ENCODE peak calls at places on chromosomes 3 and 15, in six cellular contexts. J, M, G, C, Q and B are unnamed samples.

GRCh38 chr3:152121292-152121654 is 147.5 kb upstream of the MBNL1 start:
- DNase-seq in J (no peak), M (peak), G (peak), C (no peak), Q (no peak), B (no peak)

GRCh38 chr3:158456114-158456513 is 114.9 kb upstream of the MLF1 start:
- DNase-seq in J (peak), M (no peak), G (no peak), C (no peak), Q (no peak), B (no peak)

GRCh38 chr3:38643090-38643489 is 6.4 kb downstream of the SCN5A start:
- DNase-seq in J (no peak), M (no peak), G (no peak), C (no peak), Q (no peak), B (peak)

GRCh38 chr15:88075102-88075501 is 181.4 kb downstream of the NTRK3 start:
- DNase-seq in J (no peak), M (no peak), G (no peak), C (no peak), Q (no peak), B (no peak)

GRCh38 chr3:72548992-72549391 is 299.3 kb downstream of the SHQ1 start:
- DNase-seq in J (no peak), M (no peak), G (no peak), C (no peak), Q (no peak), B (no peak)

GRCh38 chr15:29994284-29994683 is 88.5 kb upstream of the GOLGA8J start:
- DNase-seq in J (no peak), M (no peak), G (no peak), C (no peak), Q (no peak), B (no peak)

GRCh38 chr15:28885630-28886430 is at the start of gene APBA2:
- DNase-seq in J (peak), M (no peak), G (peak), C (no peak), Q (peak), B (peak)

GRCh38 chr15:67013696-67014095 is 51.7 kb upstream of the SMAD3 start:
- DNase-seq in J (peak), M (no peak), G (no peak), C (no peak), Q (no peak), B (no peak)

GRCh38 chr3:124033360-124034015 is 41.6 kb upstream of the ROPN1 start:
- DNase-seq in J (peak), M (no peak), G (peak), C (no peak), Q (no peak), B (no peak)

GRCh38 chr3:50274371-50275104 is 4.3 kb upstream of the LSMEM2 start:
- DNase-seq in J (peak), M (peak), G (peak), C (peak), Q (peak), B (peak)

GRCh38 chr15:41848595-41848994 is 9.9 kb downstream of the PLA2G4B start:
- DNase-seq in J (no peak), M (no peak), G (no peak), C (no peak), Q (no peak), B (no peak)

GRCh38 chr15:91896656-91897055 is 43.1 kb downstream of the SLCO3A1 start:
- DNase-seq in J (no peak), M (no peak), G (no peak), C (no peak), Q (no peak), B (no peak)

GRCh38 chr15:66401130-66402021 is 14.7 kb downstream of the MAP2K1 start:
- DNase-seq in J (peak), M (no peak), G (peak), C (no peak), Q (no peak), B (no peak)

GRCh38 chr15:82371649-82372048 is 22.4 kb upstream of the GOLGA6L10 start:
- DNase-seq in J (peak), M (no peak), G (no peak), C (no peak), Q (no peak), B (no peak)

GRCh38 chr3:9795212-9795611 is 2.3 kb downstream of the ARPC4 start:
- DNase-seq in J (no peak), M (no peak), G (no peak), C (no peak), Q (no peak), B (no peak)

GRCh38 chr3:72496055-72496690 is 352.1 kb downstream of the SHQ1 start:
- DNase-seq in J (no peak), M (no peak), G (no peak), C (no peak), Q (no peak), B (no peak)

GRCh38 chr15:74604983-74605809 is 10.4 kb upstream of the CLK3 start:
- DNase-seq in J (no peak), M (no peak), G (no peak), C (peak), Q (no peak), B (no peak)

GRCh38 chr3:12932347-12932746 is 91.0 kb upstream of the RPL32 start:
- DNase-seq in J (no peak), M (no peak), G (no peak), C (no peak), Q (no peak), B (no peak)

GRCh38 chr3:46435327-46435726 is 28.3 kb downstream of the CCRL2 start:
- DNase-seq in J (peak), M (no peak), G (no peak), C (no peak), Q (no peak), B (no peak)

GRCh38 chr3:51802091-51802720 is 23.2 kb upstream of the IQCF6 start:
- DNase-seq in J (peak), M (no peak), G (no peak), C (no peak), Q (no peak), B (no peak)

GRCh38 chr3:78729921-78730320 is 1037.9 kb downstream of the ROBO1 start:
- DNase-seq in J (no peak), M (no peak), G (no peak), C (no peak), Q (no peak), B (no peak)

GRCh38 chr15:72113347-72114031 is 4.5 kb downstream of the MYO9A start:
- DNase-seq in J (no peak), M (no peak), G (no peak), C (no peak), Q (no peak), B (no peak)

GRCh38 chr15:63436872-63437375 is 55.3 kb upstream of the CA12 start:
- DNase-seq in J (peak), M (no peak), G (peak), C (peak), Q (peak), B (peak)

GRCh38 chr3:19543212-19543841 is 390.7 kb downstream of the EFHB start:
- DNase-seq in J (peak), M (peak), G (peak), C (peak), Q (no peak), B (peak)

GRCh38 chr3:16048435-16049318 is 125.8 kb upstream of the GALNT15 start:
- DNase-seq in J (peak), M (no peak), G (peak), C (peak), Q (peak), B (peak)

GRCh38 chr3:10936686-10937085 is 55.9 kb upstream of the SLC6A1 start:
- DNase-seq in J (no peak), M (no peak), G (no peak), C (no peak), Q (no peak), B (no peak)

GRCh38 chr3:190435618-190436017 is 14.1 kb downstream of the TMEM207 start:
- DNase-seq in J (no peak), M (no peak), G (no peak), C (no peak), Q (no peak), B (no peak)

GRCh38 chr3:66997560-66998074 is 490 bp upstream of the KBTBD8 start:
- DNase-seq in J (no peak), M (no peak), G (no peak), C (no peak), Q (peak), B (no peak)

GRCh38 chr3:106399773-106400172 is 531.0 kb upstream of the CBLB start:
- DNase-seq in J (no peak), M (no peak), G (no peak), C (no peak), Q (no peak), B (no peak)

GRCh38 chr15:67126551-67127333 is 61.3 kb downstream of the SMAD3 start:
- DNase-seq in J (no peak), M (no peak), G (no peak), C (peak), Q (no peak), B (no peak)

GRCh38 chr3:34012102-34012461 is 213.7 kb downstream of the PDCD6IP start:
- DNase-seq in J (no peak), M (peak), G (peak), C (peak), Q (peak), B (peak)

GRCh38 chr15:89399390-89400120 is 64.9 kb upstream of the POLG start:
- DNase-seq in J (peak), M (no peak), G (peak), C (no peak), Q (peak), B (peak)

GRCh38 chr3:149376728-149377407 is 581 bp downstream of the TM4SF1 start:
- DNase-seq in J (no peak), M (no peak), G (no peak), C (no peak), Q (no peak), B (no peak)

GRCh38 chr15:76994001-76994400 is 925 bp upstream of the PSTPIP1 start:
- DNase-seq in J (no peak), M (no peak), G (peak), C (no peak), Q (no peak), B (peak)

GRCh38 chr3:111277226-111277625 is 205.6 kb downstream of the NECTIN3 start:
- DNase-seq in J (peak), M (no peak), G (peak), C (no peak), Q (no peak), B (no peak)

GRCh38 chr3:72887723-72888545 is at the start of gene GXYLT2:
- DNase-seq in J (peak), M (no peak), G (peak), C (peak), Q (peak), B (peak)

GRCh38 chr15:73936181-73936580 is 9.9 kb downstream of the LOXL1 start:
- DNase-seq in J (peak), M (no peak), G (no peak), C (no peak), Q (no peak), B (peak)

GRCh38 chr15:66481107-66481856 is 16.3 kb downstream of the SNAPC5 start:
- DNase-seq in J (no peak), M (no peak), G (no peak), C (no peak), Q (peak), B (no peak)

GRCh38 chr15:33021806-33022389 is 172.6 kb downstream of the FMN1 start:
- DNase-seq in J (peak), M (no peak), G (peak), C (peak), Q (peak), B (peak)

GRCh38 chr3:77038928-77039605 is 832 bp upstream of the ROBO2 start:
- DNase-seq in J (peak), M (no peak), G (no peak), C (no peak), Q (no peak), B (no peak)

GRCh38 chr3:77038468-77038927 is 1.4 kb upstream of the ROBO2 start:
- DNase-seq in J (peak), M (peak), G (peak), C (peak), Q (peak), B (peak)

GRCh38 chr3:77041756-77042155 is 1.9 kb downstream of the ROBO2 start:
- DNase-seq in J (no peak), M (no peak), G (no peak), C (no peak), Q (no peak), B (no peak)

GRCh38 chr3:77041156-77041696 is 1.3 kb downstream of the ROBO2 start:
- DNase-seq in J (no peak), M (no peak), G (no peak), C (no peak), Q (no peak), B (no peak)

GRCh38 chr3:77039606-77040553 is at the start of gene ROBO2:
- DNase-seq in J (peak), M (no peak), G (no peak), C (no peak), Q (peak), B (peak)
- TF ChIP-seq REST in J (peak), M (no peak), G (no peak), C (no peak), Q (no peak), B (no peak)

GRCh38 chr3:88057650-88058321 is 1.0 kb downstream of the CGGBP1 start:
- DNase-seq in J (no peak), M (no peak), G (no peak), C (no peak), Q (no peak), B (no peak)
- TF ChIP-seq REST in J (no peak), M (no peak), G (no peak), C (no peak), Q (no peak), B (no peak)

GRCh38 chr15:51641490-51642135 is 19.0 kb upstream of the DMXL2 start:
- DNase-seq in J (no peak), M (no peak), G (no peak), C (no peak), Q (no peak), B (no peak)

GRCh38 chr15:51652084-51652668 is 29.1 kb upstream of the SCG3 start:
- DNase-seq in J (no peak), M (no peak), G (no peak), C (no peak), Q (peak), B (no peak)

GRCh38 chr15:51642696-51643095 is 20.1 kb upstream of the DMXL2 start:
- DNase-seq in J (no peak), M (no peak), G (no peak), C (no peak), Q (no peak), B (no peak)

GRCh38 chr15:51649659-51650521 is 27.3 kb upstream of the DMXL2 start:
- DNase-seq in J (peak), M (peak), G (peak), C (peak), Q (peak), B (peak)

DNA sequence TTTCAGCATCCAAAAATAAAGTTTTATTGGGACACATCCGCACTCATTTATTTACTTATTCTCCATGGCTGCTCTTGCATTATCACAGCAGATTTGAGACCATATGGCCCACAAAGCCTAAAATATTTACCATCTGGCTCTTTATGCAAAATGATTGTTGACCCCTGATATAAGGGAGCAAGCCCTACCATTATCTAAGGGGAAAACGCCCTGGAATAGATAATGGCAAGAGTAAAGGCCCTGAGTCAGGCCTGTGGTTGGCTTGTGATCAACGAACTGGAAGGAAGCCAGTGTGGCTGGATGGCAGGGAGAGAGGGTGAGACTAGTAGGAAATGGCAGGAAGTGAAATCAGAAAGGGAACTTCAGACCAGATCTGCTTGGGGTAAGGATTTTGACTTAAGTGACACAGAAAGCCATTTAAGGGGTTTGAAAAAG is 24.6 kb upstream of the DMXL2 start:
- DNase-seq in J (no peak), M (no peak), G (no peak), C (no peak), Q (peak), B (peak)
- TF ChIP-seq REST in J (no peak), M (no peak), G (no peak), C (no peak), Q (peak), B (no peak)

GRCh38 chr15:69648215-69648614 is 195.6 kb downstream of the RPLP1 start:
- DNase-seq in J (peak), M (no peak), G (no peak), C (no peak), Q (no peak), B (peak)
- TF ChIP-seq REST in J (no peak), M (no peak), G (no peak), C (no peak), Q (no peak), B (no peak)

GRCh38 chr3:142445816-142446254 is 2.0 kb downstream of the XRN1 start:
- DNase-seq in J (no peak), M (no peak), G (no peak), C (peak), Q (no peak), B (no peak)
- TF ChIP-seq REST in J (no peak), M (no peak), G (no peak), C (no peak), Q (no peak), B (no peak)

GRCh38 chr3:129343643-129344360 is 65.1 kb downstream of the HMCES start:
- DNase-seq in J (peak), M (no peak), G (peak), C (no peak), Q (peak), B (no peak)
- TF ChIP-seq REST in J (no peak), M (no peak), G (no peak), C (no peak), Q (no peak), B (no peak)

DNA sequence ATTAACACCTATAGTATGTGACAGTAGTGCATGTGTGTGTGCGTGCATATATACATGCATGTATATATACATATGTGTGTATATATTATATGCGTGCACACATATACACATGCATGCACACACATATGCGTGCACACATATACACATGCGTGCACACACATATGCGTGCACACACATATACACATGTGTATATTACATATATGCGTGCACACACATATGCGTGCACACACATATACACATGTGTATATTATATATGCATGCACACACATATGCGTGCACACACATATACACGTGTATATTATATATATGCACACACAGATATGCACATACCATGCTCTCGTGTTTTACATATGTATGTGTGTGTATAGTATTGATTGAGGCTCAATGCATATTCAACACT is 42.0 kb upstream of the MAP3K13 start:
- DNase-seq in J (no peak), M (no peak), G (no peak), C (no peak), Q (no peak), B (no peak)
- TF ChIP-seq REST in J (no peak), M (no peak), G (no peak), C (no peak), Q (no peak), B (no peak)

GRCh38 chr15:98873441-98874218 is 134.0 kb downstream of the PGPEP1L start:
- DNase-seq in J (no peak), M (no peak), G (peak), C (no peak), Q (no peak), B (no peak)
- TF ChIP-seq REST in J (no peak), M (no peak), G (no peak), C (no peak), Q (no peak), B (no peak)

GRCh38 chr3:134459506-134460041 is 26.2 kb downstream of the ANAPC13 start:
- DNase-seq in J (no peak), M (no peak), G (no peak), C (no peak), Q (no peak), B (no peak)

GRCh38 chr3:134463676-134464611 is 21.8 kb downstream of the ANAPC13 start:
- DNase-seq in J (peak), M (no peak), G (no peak), C (no peak), Q (no peak), B (peak)

GRCh38 chr3:134460965-134461364 is 24.8 kb downstream of the ANAPC13 start:
- DNase-seq in J (no peak), M (no peak), G (no peak), C (no peak), Q (no peak), B (no peak)

GRCh38 chr3:134464693-134465385 is 20.9 kb downstream of the ANAPC13 start:
- DNase-seq in J (no peak), M (no peak), G (no peak), C (no peak), Q (no peak), B (no peak)

DNA sequence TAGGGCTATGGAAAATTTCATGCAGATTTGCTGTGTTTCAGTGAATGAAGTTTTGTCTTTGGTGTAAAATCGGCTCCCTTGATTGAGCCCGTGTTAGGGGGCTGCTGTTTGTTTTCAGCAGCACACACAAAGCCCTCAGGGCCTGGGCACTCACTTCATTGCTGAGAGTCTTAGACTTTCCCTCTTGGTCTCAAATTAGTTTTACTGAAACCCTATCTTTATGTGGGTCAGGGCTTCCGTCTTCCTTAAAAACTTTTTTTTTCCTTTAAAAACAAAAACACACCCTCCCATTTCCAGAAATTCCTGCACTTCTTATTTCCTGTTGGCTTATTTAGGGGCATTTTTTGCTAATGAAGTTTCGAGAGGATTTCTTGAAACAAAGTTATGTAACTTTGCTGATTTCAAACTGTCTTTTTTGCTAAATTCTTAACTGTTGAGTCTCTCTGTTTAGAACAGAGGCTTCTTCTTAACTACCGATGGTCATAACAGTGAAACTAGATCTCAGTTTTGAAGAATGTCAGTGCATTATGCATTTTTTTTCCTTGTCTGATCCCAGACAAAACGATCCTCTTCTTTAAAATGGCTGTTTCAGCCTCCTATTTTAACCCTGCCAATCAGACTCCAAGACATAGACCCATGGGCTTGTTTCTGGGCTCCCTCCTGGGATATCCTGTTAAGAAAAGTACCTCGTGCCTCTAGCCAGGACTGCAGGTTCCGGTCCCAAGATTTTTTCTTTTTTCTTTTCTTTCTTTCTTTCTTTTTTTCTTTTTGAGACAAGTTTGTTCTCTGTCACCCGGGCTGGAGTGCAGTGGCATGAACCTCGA is 23.3 kb downstream of the ANAPC13 start:
- DNase-seq in J (no peak), M (no peak), G (no peak), C (no peak), Q (no peak), B (no peak)
- TF ChIP-seq REST in J (no peak), M (no peak), G (no peak), C (no peak), Q (no peak), B (no peak)

DNA sequence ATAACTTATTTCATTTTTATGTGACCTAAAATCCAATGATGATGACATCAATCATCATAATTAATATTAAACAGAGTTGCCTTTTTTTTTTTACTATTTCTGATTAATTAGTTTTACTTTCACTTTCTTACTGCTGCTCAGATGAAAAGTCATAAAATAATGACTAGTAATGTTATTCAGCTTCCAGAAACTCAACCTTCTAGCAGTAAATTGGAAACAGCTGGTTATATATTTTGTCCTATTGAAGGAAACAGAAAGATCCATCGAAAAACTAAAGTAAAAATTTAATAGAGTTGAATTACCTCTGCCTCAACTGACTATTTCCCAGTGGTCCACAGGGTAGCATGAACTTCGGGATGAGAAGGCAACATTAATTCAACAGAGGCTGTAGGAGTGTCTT is 107.1 kb upstream of the PTX3 start:
- DNase-seq in J (no peak), M (no peak), G (no peak), C (no peak), Q (no peak), B (no peak)
- TF ChIP-seq REST in J (no peak), M (no peak), G (no peak), C (no peak), Q (no peak), B (no peak)